ENCODE peak calls at places on chromosomes 5 and 9, in five cellular contexts. R, P, L, C and V are unnamed samples.

GRCh38 chr9:99226054-99226453 is 4.0 kb downstream of the SEC61B start:
- DNase-seq in R (no peak), P (no peak), L (peak; percentile 61), C (no peak), V (no peak)

GRCh38 chr5:56759521-56759920 is 55.8 kb upstream of the MAP3K1 start:
- DNase-seq in R (no peak), P (no peak), L (no peak), C (no peak), V (no peak)

GRCh38 chr9:110213413-110214044 is 5.6 kb upstream of the C9orf152 start:
- DNase-seq in R (no peak), P (no peak), L (no peak), C (no peak), V (no peak)

GRCh38 chr9:117091529-117091928 is 323.3 kb downstream of the ASTN2 start:
- DNase-seq in R (no peak), P (no peak), L (no peak), C (no peak), V (no peak)

GRCh38 chr5:112109331-112109993 is 309.6 kb downstream of the EPB41L4A start:
- DNase-seq in R (peak; percentile 4), P (peak; percentile 12), L (no peak), C (no peak), V (no peak)

GRCh38 chr9:91913986-91914385 is 36.0 kb downstream of the ROR2 start:
- DNase-seq in R (no peak), P (no peak), L (no peak), C (no peak), V (no peak)

GRCh38 chr5:168743617-168744016 is 164.4 kb upstream of the PANK3 start:
- DNase-seq in R (no peak), P (no peak), L (no peak), C (no peak), V (no peak)

GRCh38 chr5:40841068-40841805 is at the start of gene CARD6:
- DNase-seq in R (no peak), P (no peak), L (peak; percentile 89), C (no peak), V (no peak)

GRCh38 chr5:10310073-10310779 is 2.5 kb upstream of the CMBL start:
- DNase-seq in R (no peak), P (peak; percentile 69), L (no peak), C (no peak), V (peak; percentile 39)

GRCh38 chr9:69168709-69169217 is 5.3 kb upstream of the TJP2 start:
- DNase-seq in R (no peak), P (no peak), L (no peak), C (no peak), V (peak; percentile 66)

GRCh38 chr5:156096259-156096658 is 230.7 kb upstream of the SGCD start:
- DNase-seq in R (no peak), P (no peak), L (no peak), C (no peak), V (no peak)

GRCh38 chr5:145827275-145827674 is 7.9 kb downstream of the PRELID2 start:
- DNase-seq in R (no peak), P (no peak), L (no peak), C (no peak), V (no peak)

GRCh38 chr9:12817702-12818101 is 42.9 kb downstream of the LURAP1L start:
- DNase-seq in R (no peak), P (peak; percentile 57), L (no peak), C (no peak), V (peak; percentile 40)

GRCh38 chr5:138790684-138791083 is 37.5 kb downstream of the CTNNA1 start:
- DNase-seq in R (no peak), P (no peak), L (no peak), C (no peak), V (no peak)

GRCh38 chr9:132673355-132673754 is 3.1 kb downstream of the GTF3C4 start:
- DNase-seq in R (peak; percentile 53), P (no peak), L (peak; percentile 38), C (no peak), V (no peak)

GRCh38 chr5:167937628-167938000 is 353.8 kb upstream of the WWC1 start:
- DNase-seq in R (no peak), P (no peak), L (no peak), C (no peak), V (no peak)

GRCh38 chr9:127706836-127707241 is at the start of gene CFAP157:
- DNase-seq in R (peak; percentile 69), P (no peak), L (no peak), C (no peak), V (no peak)

GRCh38 chr5:176677209-176677931 is 30.1 kb downstream of the TSPAN17 start:
- DNase-seq in R (no peak), P (no peak), L (no peak), C (no peak), V (no peak)

GRCh38 chr5:131640043-131640856 is 5.2 kb upstream of the RAPGEF6 start:
- DNase-seq in R (no peak), P (no peak), L (peak; percentile 29), C (no peak), V (no peak)

GRCh38 chr5:137778772-137779564 is 24.8 kb upstream of the HNRNPA0 start:
- DNase-seq in R (peak; percentile 35), P (peak; percentile 44), L (peak; percentile 59), C (no peak), V (no peak)

GRCh38 chr5:128579111-128579510 is 41.1 kb upstream of the FBN2 start:
- DNase-seq in R (no peak), P (no peak), L (peak; percentile 25), C (no peak), V (no peak)

GRCh38 chr9:15329539-15330109 is 22.6 kb upstream of the TTC39B start:
- DNase-seq in R (no peak), P (no peak), L (no peak), C (no peak), V (no peak)

GRCh38 chr5:16869821-16870796 is 66.0 kb downstream of the MYO10 start:
- DNase-seq in R (no peak), P (peak; percentile 71), L (no peak), C (no peak), V (no peak)

GRCh38 chr9:114057161-114057560 is 20.9 kb downstream of the AMBP start:
- DNase-seq in R (no peak), P (no peak), L (no peak), C (peak; percentile 15), V (no peak)
- TF ChIP-seq POLR2AphosphoS5 in R (no peak), P (no peak), L (no peak), C (no peak), V (no peak)

GRCh38 chr5:34586117-34586885 is 69.8 kb upstream of the RAI14 start:
- DNase-seq in R (no peak), P (no peak), L (peak; percentile 95), C (no peak), V (no peak)

GRCh38 chr5:34585601-34586104 is 70.5 kb upstream of the RAI14 start:
- DNase-seq in R (no peak), P (no peak), L (peak; percentile 99), C (no peak), V (no peak)

GRCh38 chr5:34589832-34590231 is 66.3 kb upstream of the RAI14 start:
- DNase-seq in R (no peak), P (no peak), L (no peak), C (no peak), V (no peak)

GRCh38 chr5:34584165-34584564 is 72.0 kb upstream of the RAI14 start:
- DNase-seq in R (no peak), P (no peak), L (no peak), C (no peak), V (no peak)

DNA sequence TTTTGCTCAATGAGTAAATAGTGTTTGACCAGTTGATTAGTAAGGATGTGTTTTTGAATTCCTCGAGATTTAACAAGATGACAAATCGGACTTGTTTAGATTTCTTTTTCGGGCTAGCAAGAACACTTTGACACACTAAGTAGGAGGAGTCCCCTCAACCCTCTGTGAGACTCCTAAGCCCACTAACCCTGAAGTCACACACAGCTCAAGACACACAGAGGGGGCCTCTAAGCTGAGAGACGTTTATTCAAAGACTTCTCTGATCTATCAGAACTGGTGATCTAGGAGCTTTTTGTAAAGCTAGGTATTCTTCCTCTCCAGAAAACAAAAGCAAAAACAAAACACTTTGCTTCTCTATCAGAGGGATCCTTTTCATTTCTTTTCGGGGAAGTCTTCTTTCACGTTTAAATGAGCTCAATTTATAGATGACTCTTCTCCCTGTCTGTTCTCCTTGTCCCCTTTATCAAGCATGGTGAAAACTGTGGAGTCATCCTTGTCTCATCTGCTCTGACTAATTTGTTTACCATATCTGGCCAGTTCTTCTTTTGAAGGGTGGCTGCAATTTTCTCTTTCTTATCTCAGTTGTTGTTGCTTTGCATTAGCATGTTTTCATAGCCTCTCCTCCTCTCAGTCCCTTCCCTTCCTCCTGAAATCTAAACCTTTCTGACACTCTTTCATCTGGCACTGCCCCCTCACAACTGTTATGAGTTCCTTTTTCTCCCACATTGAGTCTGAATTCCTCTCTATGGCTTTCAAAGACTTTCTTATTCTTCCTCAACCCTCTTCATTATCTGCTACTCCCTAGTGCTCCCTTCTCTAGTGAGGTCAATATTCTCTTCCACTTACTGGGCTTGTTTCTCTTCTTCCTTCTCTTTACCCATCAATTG is 68.5 kb upstream of the RAI14 start:
- DNase-seq in R (no peak), P (no peak), L (peak; percentile 70), C (no peak), V (no peak)
- H3K4me1 ChIP-seq in R (no peaks in the 10 kb centered on the region), P (peaks cover 4% of the 10 kb centered on the region), L (peaks cover 60% of the 10 kb centered on the region), C (no peaks in the 10 kb centered on the region), V (no peaks in the 10 kb centered on the region)

GRCh38 chr9:5509573-5509972 is 758 bp upstream of the PDCD1LG2 start:
- DNase-seq in R (no peak), P (peak; percentile 3), L (peak; percentile 91), C (no peak), V (no peak)
- H3K27ac ChIP-seq in R (peak overlapping the region; percentile 100), P (no peak overlapping the region), L (peak overlapping the region; percentile 95), C (peak overlapping the region; percentile 51), V (no peak overlapping the region)

DNA sequence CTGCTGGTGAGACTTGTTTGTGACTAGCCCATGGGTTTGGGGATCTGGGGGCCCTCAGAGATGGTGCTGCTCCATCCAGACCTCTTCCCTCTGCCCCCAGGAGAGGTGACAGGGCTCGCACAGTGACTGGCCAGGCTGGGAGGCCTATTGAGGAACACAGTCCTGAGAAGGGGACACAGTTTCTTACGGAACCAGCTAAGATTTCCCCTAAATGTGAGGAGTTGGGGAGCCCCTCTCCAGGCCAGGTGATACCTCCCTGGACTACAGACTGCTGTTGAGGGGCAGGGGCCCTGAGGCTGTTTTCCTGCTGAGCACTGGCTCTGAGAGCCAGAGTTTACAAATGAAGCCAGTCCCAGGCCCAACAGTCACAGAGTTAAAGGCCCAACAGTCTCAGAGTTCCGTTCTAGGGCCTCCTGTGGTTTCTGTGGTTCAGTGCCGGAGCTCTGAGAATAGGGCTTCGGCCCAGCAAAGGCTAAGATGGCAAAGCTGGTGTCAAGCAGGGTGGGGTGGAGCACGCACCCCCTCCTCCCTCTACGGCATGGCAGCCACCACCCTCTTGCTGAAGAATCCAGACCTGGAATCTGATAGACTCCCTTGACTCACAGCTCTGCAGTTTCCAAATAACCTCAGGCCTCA is 1.1 kb upstream of the SEMA4D start:
- DNase-seq in R (no peak), P (no peak), L (no peak), C (no peak), V (no peak)
- TF ChIP-seq POLR2AphosphoS5 in R (no peak), P (no peak), L (no peak), C (no peak), V (no peak)